ENCODE peak calls at places on chromosomes 7 and 10, in seven cellular contexts. One of them, this sample, is unnamed.

GRCh38 chr7:149773446-149774236 is at the start of gene ZNF467:
- DNase-seq in colonic mucosa: peak
- DNase-seq in coronary artery: no peak
- DNase-seq in RWPE1: no peak
- DNase-seq in progenitor cell of endocrine pancreas: peak
- DNase-seq in choroid plexus epithelial cell: peak
- DNase-seq in heart right ventricle: peak
- DNase-seq in this sample: no peak

GRCh38 chr10:114755537-114755936 is 66.0 kb upstream of the FHIP2A start:
- DNase-seq in choroid plexus epithelial cell: no peak
- DNase-seq in colonic mucosa: no peak
- DNase-seq in coronary artery: no peak
- DNase-seq in RWPE1: no peak
- DNase-seq in progenitor cell of endocrine pancreas: no peak
- DNase-seq in heart right ventricle: no peak
- DNase-seq in this sample: no peak

GRCh38 chr10:49629286-49629915 is 15.6 kb downstream of the CHAT start:
- DNase-seq in heart right ventricle: no peak
- DNase-seq in choroid plexus epithelial cell: no peak
- DNase-seq in colonic mucosa: no peak
- DNase-seq in RWPE1: no peak
- DNase-seq in coronary artery: no peak
- DNase-seq in progenitor cell of endocrine pancreas: no peak
- DNase-seq in this sample: no peak

GRCh38 chr7:115987486-115987885 is 43.1 kb downstream of the TFEC start:
- DNase-seq in colonic mucosa: no peak
- DNase-seq in progenitor cell of endocrine pancreas: no peak
- DNase-seq in choroid plexus epithelial cell: no peak
- DNase-seq in coronary artery: no peak
- DNase-seq in heart right ventricle: no peak
- DNase-seq in RWPE1: no peak
- DNase-seq in this sample: no peak

GRCh38 chr7:128948312-128948973 is 10.7 kb downstream of the IRF5 start:
- DNase-seq in colonic mucosa: no peak
- DNase-seq in choroid plexus epithelial cell: no peak
- DNase-seq in RWPE1: no peak
- DNase-seq in progenitor cell of endocrine pancreas: no peak
- DNase-seq in heart right ventricle: no peak
- DNase-seq in coronary artery: no peak
- DNase-seq in this sample: no peak

GRCh38 chr7:514651-515598 is 4.7 kb downstream of the PDGFA start:
- DNase-seq in coronary artery: no peak
- DNase-seq in colonic mucosa: peak
- DNase-seq in choroid plexus epithelial cell: peak
- DNase-seq in RWPE1: peak
- DNase-seq in heart right ventricle: no peak
- DNase-seq in progenitor cell of endocrine pancreas: no peak
- DNase-seq in this sample: no peak

GRCh38 chr7:157517782-157518513 is 181.1 kb downstream of the DNAJB6 start:
- DNase-seq in choroid plexus epithelial cell: peak
- DNase-seq in coronary artery: no peak
- DNase-seq in colonic mucosa: no peak
- DNase-seq in RWPE1: no peak
- DNase-seq in progenitor cell of endocrine pancreas: peak
- DNase-seq in heart right ventricle: no peak
- DNase-seq in this sample: no peak

GRCh38 chr10:51092402-51092801 is 18.1 kb downstream of the PRKG1 start:
- DNase-seq in choroid plexus epithelial cell: peak
- DNase-seq in colonic mucosa: peak
- DNase-seq in progenitor cell of endocrine pancreas: no peak
- DNase-seq in RWPE1: no peak
- DNase-seq in coronary artery: peak
- DNase-seq in heart right ventricle: peak
- DNase-seq in this sample: no peak

GRCh38 chr10:104033966-104034365 is 51.7 kb downstream of the COL17A1 start:
- DNase-seq in RWPE1: no peak
- DNase-seq in heart right ventricle: no peak
- DNase-seq in coronary artery: no peak
- DNase-seq in choroid plexus epithelial cell: no peak
- DNase-seq in colonic mucosa: no peak
- DNase-seq in progenitor cell of endocrine pancreas: no peak
- DNase-seq in this sample: peak

GRCh38 chr10:44696496-44696895 is 214.6 kb upstream of the TMEM72 start:
- DNase-seq in coronary artery: no peak
- DNase-seq in choroid plexus epithelial cell: peak
- DNase-seq in colonic mucosa: no peak
- DNase-seq in RWPE1: no peak
- DNase-seq in progenitor cell of endocrine pancreas: no peak
- DNase-seq in heart right ventricle: peak
- DNase-seq in this sample: no peak

GRCh38 chr7:25028370-25028971 is 48.5 kb upstream of the OSBPL3 start:
- DNase-seq in colonic mucosa: no peak
- DNase-seq in coronary artery: no peak
- DNase-seq in heart right ventricle: no peak
- DNase-seq in choroid plexus epithelial cell: peak
- DNase-seq in progenitor cell of endocrine pancreas: no peak
- DNase-seq in RWPE1: peak
- DNase-seq in this sample: no peak

GRCh38 chr10:29529146-29529545 is 105.6 kb downstream of the SVIL start:
- DNase-seq in progenitor cell of endocrine pancreas: no peak
- DNase-seq in colonic mucosa: no peak
- DNase-seq in choroid plexus epithelial cell: no peak
- DNase-seq in heart right ventricle: no peak
- DNase-seq in coronary artery: no peak
- DNase-seq in RWPE1: no peak
- DNase-seq in this sample: no peak

GRCh38 chr7:135774284-135774683 is 25.7 kb upstream of the FAM180A start:
- DNase-seq in choroid plexus epithelial cell: peak
- DNase-seq in heart right ventricle: peak
- DNase-seq in RWPE1: peak
- DNase-seq in coronary artery: no peak
- DNase-seq in progenitor cell of endocrine pancreas: no peak
- DNase-seq in colonic mucosa: peak
- DNase-seq in this sample: no peak

GRCh38 chr10:10872035-10872673 is 145.5 kb upstream of the CELF2 start:
- DNase-seq in progenitor cell of endocrine pancreas: no peak
- DNase-seq in colonic mucosa: no peak
- DNase-seq in coronary artery: no peak
- DNase-seq in RWPE1: peak
- DNase-seq in choroid plexus epithelial cell: peak
- DNase-seq in heart right ventricle: peak
- DNase-seq in this sample: no peak

GRCh38 chr10:24416248-24416647 is 207.3 kb downstream of the KIAA1217 start:
- DNase-seq in RWPE1: no peak
- DNase-seq in coronary artery: no peak
- DNase-seq in colonic mucosa: no peak
- DNase-seq in choroid plexus epithelial cell: peak
- DNase-seq in progenitor cell of endocrine pancreas: no peak
- DNase-seq in heart right ventricle: no peak
- DNase-seq in this sample: no peak

GRCh38 chr7:28180031-28180363 is 598 bp downstream of the JAZF1 start:
- DNase-seq in colonic mucosa: no peak
- DNase-seq in coronary artery: no peak
- DNase-seq in progenitor cell of endocrine pancreas: no peak
- DNase-seq in heart right ventricle: no peak
- DNase-seq in choroid plexus epithelial cell: no peak
- DNase-seq in RWPE1: no peak
- DNase-seq in this sample: no peak

GRCh38 chr7:33757050-33757449 is 148.3 kb upstream of the BMPER start:
- DNase-seq in colonic mucosa: no peak
- DNase-seq in RWPE1: no peak
- DNase-seq in progenitor cell of endocrine pancreas: no peak
- DNase-seq in heart right ventricle: no peak
- DNase-seq in choroid plexus epithelial cell: no peak
- DNase-seq in coronary artery: no peak
- DNase-seq in this sample: no peak

GRCh38 chr10:34319197-34319846 is 495.8 kb downstream of the PARD3 start:
- DNase-seq in choroid plexus epithelial cell: peak
- DNase-seq in coronary artery: no peak
- DNase-seq in RWPE1: peak
- DNase-seq in progenitor cell of endocrine pancreas: no peak
- DNase-seq in colonic mucosa: peak
- DNase-seq in heart right ventricle: peak
- DNase-seq in this sample: no peak

GRCh38 chr10:3906511-3907111 is 121.6 kb upstream of the KLF6 start:
- DNase-seq in colonic mucosa: no peak
- DNase-seq in heart right ventricle: no peak
- DNase-seq in progenitor cell of endocrine pancreas: no peak
- DNase-seq in RWPE1: no peak
- DNase-seq in coronary artery: no peak
- DNase-seq in choroid plexus epithelial cell: peak
- DNase-seq in this sample: no peak

DNA sequence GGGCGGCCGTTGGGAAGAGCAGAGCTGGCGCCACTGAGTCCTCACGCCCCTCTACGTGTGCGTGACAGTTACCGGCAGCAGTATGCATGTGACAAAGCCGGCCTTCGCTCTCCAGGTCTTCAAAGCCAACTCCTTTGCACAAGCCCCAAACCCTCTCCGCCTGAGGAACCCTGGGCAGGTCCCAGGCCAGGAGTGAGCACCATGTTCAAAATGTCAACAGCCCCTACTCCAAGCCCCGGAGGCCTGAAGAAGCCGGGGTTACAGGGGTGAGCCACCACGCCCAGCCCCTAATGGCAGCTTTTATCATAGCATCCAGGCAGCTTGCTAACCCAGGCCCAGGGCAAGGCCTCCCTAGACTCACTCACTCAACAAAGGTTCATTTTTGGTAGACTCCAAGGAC is 70.8 kb downstream of the OAT start:
- DNase-seq in choroid plexus epithelial cell: no peak
- DNase-seq in progenitor cell of endocrine pancreas: no peak
- DNase-seq in colonic mucosa: no peak
- DNase-seq in heart right ventricle: no peak
- DNase-seq in RWPE1: no peak
- DNase-seq in coronary artery: no peak
- DNase-seq in this sample: no peak
- TF ChIP-seq CTCF in choroid plexus epithelial cell: peak
- TF ChIP-seq CTCF in progenitor cell of endocrine pancreas: no peak
- TF ChIP-seq CTCF in colonic mucosa: no peak
- TF ChIP-seq CTCF in heart right ventricle: no peak
- TF ChIP-seq CTCF in RWPE1: no peak
- TF ChIP-seq CTCF in coronary artery: no peak
- TF ChIP-seq CTCF in this sample: no peak

GRCh38 chr10:121595321-121595805 is 2.9 kb downstream of the FGFR2 start:
- DNase-seq in heart right ventricle: no peak
- DNase-seq in progenitor cell of endocrine pancreas: no peak
- DNase-seq in RWPE1: no peak
- DNase-seq in colonic mucosa: no peak
- DNase-seq in choroid plexus epithelial cell: no peak
- DNase-seq in coronary artery: no peak
- DNase-seq in this sample: no peak

GRCh38 chr10:121598261-121599249 is at the start of gene FGFR2:
- DNase-seq in progenitor cell of endocrine pancreas: peak
- DNase-seq in colonic mucosa: peak
- DNase-seq in RWPE1: peak
- DNase-seq in choroid plexus epithelial cell: peak
- DNase-seq in heart right ventricle: peak
- DNase-seq in coronary artery: peak
- DNase-seq in this sample: peak

GRCh38 chr10:121597504-121598241 is 571 bp downstream of the FGFR2 start:
- DNase-seq in colonic mucosa: no peak
- DNase-seq in coronary artery: no peak
- DNase-seq in progenitor cell of endocrine pancreas: no peak
- DNase-seq in RWPE1: peak
- DNase-seq in choroid plexus epithelial cell: no peak
- DNase-seq in heart right ventricle: no peak
- DNase-seq in this sample: peak

GRCh38 chr10:121595806-121596667 is 2.2 kb downstream of the FGFR2 start:
- DNase-seq in RWPE1: no peak
- DNase-seq in progenitor cell of endocrine pancreas: no peak
- DNase-seq in choroid plexus epithelial cell: no peak
- DNase-seq in heart right ventricle: no peak
- DNase-seq in colonic mucosa: no peak
- DNase-seq in coronary artery: no peak
- DNase-seq in this sample: no peak

DNA sequence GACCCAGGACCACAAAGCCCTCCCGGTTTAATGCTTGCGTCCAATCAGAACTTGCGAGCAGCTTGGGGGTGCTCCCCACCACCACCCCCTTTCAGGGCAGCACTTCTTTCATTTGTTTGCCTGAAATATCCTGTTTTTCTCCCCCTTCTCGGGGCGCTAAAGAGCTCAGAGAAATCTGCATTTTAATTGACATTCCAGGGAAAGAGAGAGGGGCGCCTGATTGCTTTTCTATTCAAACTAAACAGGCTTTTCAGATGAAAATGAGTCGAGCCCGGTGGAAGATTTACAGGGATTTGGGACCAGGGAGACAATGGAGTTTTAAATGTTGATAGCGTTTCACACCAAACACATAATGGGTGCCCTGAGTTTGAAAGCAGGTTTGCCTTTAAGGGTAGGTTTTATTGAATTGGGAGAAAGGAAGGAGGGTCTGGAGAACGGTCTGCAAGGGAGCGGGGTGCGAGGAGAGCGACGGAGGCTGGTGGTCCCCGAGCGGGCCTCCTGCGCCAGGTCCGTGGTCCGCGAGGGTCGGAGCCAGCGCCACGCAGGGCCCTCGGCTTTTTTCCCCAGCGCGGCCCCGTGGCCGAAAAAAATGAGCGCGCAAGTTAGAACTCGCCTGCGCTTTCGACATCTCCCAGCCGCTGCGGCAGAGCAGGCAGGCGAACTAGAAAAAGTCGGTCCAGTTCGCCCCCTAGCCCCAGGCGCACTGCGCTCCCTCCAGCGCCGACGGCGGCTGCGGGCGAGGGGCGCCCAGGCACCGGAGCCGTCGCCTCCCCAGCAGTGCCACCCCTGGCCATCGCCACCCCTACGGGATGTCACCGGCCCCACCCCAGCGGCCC is 1.4 kb downstream of the FGFR2 start:
- DNase-seq in coronary artery: no peak
- DNase-seq in colonic mucosa: peak
- DNase-seq in RWPE1: peak
- DNase-seq in heart right ventricle: peak
- DNase-seq in progenitor cell of endocrine pancreas: peak
- DNase-seq in choroid plexus epithelial cell: peak
- DNase-seq in this sample: no peak
- TF ChIP-seq CTCF in coronary artery: no peak
- TF ChIP-seq CTCF in colonic mucosa: no peak
- TF ChIP-seq CTCF in RWPE1: peak
- TF ChIP-seq CTCF in heart right ventricle: peak
- TF ChIP-seq CTCF in progenitor cell of endocrine pancreas: peak
- TF ChIP-seq CTCF in choroid plexus epithelial cell: no peak
- TF ChIP-seq CTCF in this sample: no peak

GRCh38 chr10:79328737-79329504 is 18.3 kb upstream of the PPIF start:
- DNase-seq in RWPE1: peak
- DNase-seq in heart right ventricle: no peak
- DNase-seq in colonic mucosa: no peak
- DNase-seq in progenitor cell of endocrine pancreas: no peak
- DNase-seq in choroid plexus epithelial cell: peak
- DNase-seq in coronary artery: no peak
- DNase-seq in this sample: no peak
- TF ChIP-seq CTCF in RWPE1: no peak
- TF ChIP-seq CTCF in heart right ventricle: no peak
- TF ChIP-seq CTCF in colonic mucosa: no peak
- TF ChIP-seq CTCF in progenitor cell of endocrine pancreas: no peak
- TF ChIP-seq CTCF in choroid plexus epithelial cell: no peak
- TF ChIP-seq CTCF in coronary artery: no peak
- TF ChIP-seq CTCF in this sample: no peak

DNA sequence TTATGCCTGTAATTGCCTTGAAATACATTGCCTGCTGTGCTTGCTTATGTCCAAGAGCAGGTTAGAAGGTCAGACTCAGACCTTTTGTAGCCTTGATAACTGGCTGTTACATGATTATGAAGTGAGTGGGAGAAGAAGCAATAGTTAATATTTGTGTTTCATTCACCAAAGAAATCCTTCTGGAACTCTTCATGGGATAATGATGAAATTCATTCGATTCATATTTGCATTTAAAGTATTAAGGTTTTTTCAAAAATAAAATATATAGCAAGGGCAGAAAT is 119.4 kb downstream of the MBL2 start:
- DNase-seq in heart right ventricle: no peak
- DNase-seq in colonic mucosa: no peak
- DNase-seq in progenitor cell of endocrine pancreas: no peak
- DNase-seq in RWPE1: no peak
- DNase-seq in coronary artery: no peak
- DNase-seq in choroid plexus epithelial cell: no peak
- DNase-seq in this sample: no peak
- TF ChIP-seq CTCF in heart right ventricle: no peak
- TF ChIP-seq CTCF in colonic mucosa: no peak
- TF ChIP-seq CTCF in progenitor cell of endocrine pancreas: no peak
- TF ChIP-seq CTCF in RWPE1: no peak
- TF ChIP-seq CTCF in coronary artery: no peak
- TF ChIP-seq CTCF in choroid plexus epithelial cell: no peak
- TF ChIP-seq CTCF in this sample: no peak